ENCODE peak calls at places on chromosomes 3 and 15, in ten cellular contexts. Z is SK-N-SH; P is mesothelial cell of epicardium; V is stimulated activated CD4-positive, alpha-beta T cell treated with anti-CD3 and anti-CD28 coated beads, Interleukin-15, amount 100 ng/mL, for 1 hour; N is NCI-H2081 treated with DMSO at 0.1 percent for 48 hours; F is progenitor cell of endocrine pancreas; R is astrocyte of the spinal cord; B is neuronal stem cell; D is OCI-LY7; G is GM12892. I is an unnamed sample.

GRCh38 chr3:48502728-48503168 is 1.2 kb downstream of the SHISA5 start:
- DNase-seq in Z (peak), P (no peak), V (no peak), N (no peak), F (no peak), R (no peak), B (no peak), D (no peak), G (no peak), I (peak)

GRCh38 chr3:156761007-156761406 is 65.1 kb upstream of the LEKR1 start:
- DNase-seq in Z (no peak), P (no peak), V (no peak), N (no peak), F (no peak), R (no peak), B (peak), D (no peak), G (no peak), I (peak)

GRCh38 chr15:27036210-27036609 is 65.2 kb downstream of the GABRG3 start:
- DNase-seq in Z (no peak), P (no peak), V (no peak), N (no peak), F (no peak), R (no peak), B (no peak), D (no peak), G (no peak), I (no peak)

GRCh38 chr3:123409443-123410148 is 39.3 kb downstream of the ADCY5 start:
- DNase-seq in Z (no peak), P (no peak), V (no peak), N (no peak), F (peak), R (no peak), B (no peak), D (no peak), G (no peak), I (no peak)

GRCh38 chr3:113231827-113232253 is 20.5 kb downstream of the BOC start:
- DNase-seq in Z (no peak), P (no peak), V (no peak), N (peak), F (no peak), R (peak), B (no peak), D (no peak), G (no peak), I (peak)

GRCh38 chr3:131454501-131454900 is 48.3 kb downstream of the MRPL3 start:
- DNase-seq in Z (no peak), P (no peak), V (no peak), N (no peak), F (no peak), R (peak), B (no peak), D (no peak), G (no peak), I (peak)

GRCh38 chr3:111750278-111750884 is 108.7 kb upstream of the PHLDB2 start:
- DNase-seq in Z (no peak), P (no peak), V (no peak), N (no peak), F (no peak), R (no peak), B (no peak), D (no peak), G (no peak), I (no peak)

GRCh38 chr3:113560265-113560664 is 27.9 kb downstream of the SIDT1 start:
- DNase-seq in Z (no peak), P (no peak), V (no peak), N (no peak), F (no peak), R (no peak), B (no peak), D (no peak), G (no peak), I (no peak)

GRCh38 chr3:139434764-139435291 is 41.5 kb downstream of the RBP2 start:
- DNase-seq in Z (no peak), P (no peak), V (no peak), N (no peak), F (no peak), R (no peak), B (no peak), D (no peak), G (no peak), I (no peak)

GRCh38 chr3:133935843-133936825 is 40.5 kb upstream of the RAB6B start:
- DNase-seq in Z (no peak), P (peak), V (no peak), N (no peak), F (no peak), R (no peak), B (no peak), D (no peak), G (no peak), I (no peak)

GRCh38 chr3:43294975-43295374 is 8.6 kb downstream of the SNRK start:
- DNase-seq in Z (no peak), P (no peak), V (no peak), N (no peak), F (no peak), R (no peak), B (no peak), D (no peak), G (no peak), I (peak)

GRCh38 chr3:194340757-194341400 is 10.2 kb downstream of the CPN2 start:
- DNase-seq in Z (no peak), P (no peak), V (no peak), N (no peak), F (no peak), R (no peak), B (no peak), D (no peak), G (no peak), I (no peak)

I was measured in astrocyte of the hippocampus.